ENCODE peak calls at places on chromosomes 13 and 19, in six cellular contexts. T is stomach, U is H1, I is sigmoid colon, R is suprapubic skin, S is GM12878. Z is an unnamed sample.

GRCh38 chr13:94849254-94849653 is 136.9 kb upstream of the SOX21 start:
- DNase-seq in T (no peak), U (no peak), I (no peak), R (no peak), S (no peak), Z (no peak)

GRCh38 chr13:83274679-83275078 is 607.6 kb downstream of the SLITRK1 start:
- DNase-seq in T (no peak), U (no peak), I (no peak), R (no peak), S (no peak), Z (no peak)

GRCh38 chr13:76667551-76667950 is 218.7 kb downstream of the KCTD12 start:
- DNase-seq in T (no peak), U (no peak), I (no peak), R (no peak), S (no peak), Z (no peak)

GRCh38 chr13:27476943-27477681 is 26.7 kb upstream of the MTIF3 start:
- DNase-seq in T (peak; percentile 76), U (no peak), I (no peak), R (peak; percentile 26), S (no peak), Z (no peak)

GRCh38 chr13:44715287-44716224 is 139.4 kb upstream of the TSC22D1 start:
- DNase-seq in T (no peak), U (no peak), I (no peak), R (no peak), S (no peak), Z (no peak)

GRCh38 chr13:106104281-106104901 is 431.1 kb downstream of the EFNB2 start:
- DNase-seq in T (no peak), U (no peak), I (no peak), R (no peak), S (no peak), Z (no peak)

GRCh38 chr19:55691561-55692481 is 16.8 kb downstream of the EPN1 start:
- DNase-seq in T (no peak), U (no peak), I (peak; percentile 56), R (no peak), S (no peak), Z (no peak)

GRCh38 chr19:55305491-55305890 is 19.6 kb downstream of the TMEM150B start:
- DNase-seq in T (peak; percentile 39), U (peak; percentile 79), I (no peak), R (no peak), S (no peak), Z (no peak)

GRCh38 chr13:46062190-46062589 is 9.6 kb upstream of the ZC3H13 start:
- DNase-seq in T (no peak), U (no peak), I (no peak), R (no peak), S (no peak), Z (no peak)

GRCh38 chr19:3284759-3285646 is 60.5 kb downstream of the CELF5 start:
- DNase-seq in T (peak; percentile 98), U (peak; percentile 100), I (no peak), R (peak; percentile 91), S (no peak), Z (no peak)

GRCh38 chr19:41939861-41940442 is 11.7 kb upstream of the ERFL start:
- DNase-seq in T (peak; percentile 43), U (peak; percentile 74), I (no peak), R (no peak), S (no peak), Z (no peak)

GRCh38 chr13:106416645-106417044 is 118.8 kb downstream of the EFNB2 start:
- DNase-seq in T (no peak), U (no peak), I (no peak), R (no peak), S (no peak), Z (no peak)

GRCh38 chr19:51919606-51920005 is 7.7 kb upstream of the ZNF613 start:
- DNase-seq in T (no peak), U (no peak), I (no peak), R (no peak), S (no peak), Z (no peak)

GRCh38 chr19:43798546-43799409 is 3.5 kb downstream of the LYPD5 start:
- DNase-seq in T (peak; percentile 62), U (peak; percentile 79), I (no peak), R (no peak), S (no peak), Z (no peak)

GRCh38 chr19:28492616-28493015 is 720.3 kb downstream of the UQCRFS1 start:
- DNase-seq in T (no peak), U (no peak), I (peak; percentile 27), R (no peak), S (no peak), Z (no peak)

GRCh38 chr13:31208554-31209122 is 8.9 kb downstream of the B3GLCT start:
- DNase-seq in T (no peak), U (no peak), I (no peak), R (no peak), S (no peak), Z (peak; percentile 50)

GRCh38 chr13:46278474-46278873 is 66.7 kb downstream of the LRRC63 start:
- DNase-seq in T (no peak), U (no peak), I (no peak), R (no peak), S (no peak), Z (no peak)

GRCh38 chr19:46388311-46389095 is 24.9 kb downstream of the CCDC8 start:
- DNase-seq in T (no peak), U (no peak), I (peak; percentile 56), R (no peak), S (no peak), Z (no peak)

GRCh38 chr13:20174656-20175405 is 14.0 kb upstream of the GJA3 start:
- DNase-seq in T (peak; percentile 89), U (no peak), I (peak; percentile 82), R (peak; percentile 89), S (peak; percentile 43), Z (peak; percentile 98)

GRCh38 chr13:60467098-60467497 is 70.1 kb downstream of the TDRD3 start:
- DNase-seq in T (no peak), U (no peak), I (no peak), R (no peak), S (no peak), Z (no peak)

GRCh38 chr13:44157614-44158013 is 216.0 kb upstream of the SERP2 start:
- DNase-seq in T (no peak), U (no peak), I (no peak), R (no peak), S (no peak), Z (no peak)

GRCh38 chr13:50678464-50679162 is 164.9 kb downstream of the DLEU7 start:
- DNase-seq in T (no peak), U (no peak), I (no peak), R (no peak), S (no peak), Z (peak; percentile 64)

GRCh38 chr13:50682002-50682401 is 161.5 kb downstream of the DLEU7 start:
- DNase-seq in T (no peak), U (no peak), I (no peak), R (no peak), S (no peak), Z (no peak)

GRCh38 chr13:50676602-50677001 is 166.9 kb downstream of the DLEU7 start:
- DNase-seq in T (no peak), U (no peak), I (no peak), R (no peak), S (no peak), Z (peak; percentile 45)

GRCh38 chr13:50679321-50679720 is 164.2 kb downstream of the DLEU7 start:
- DNase-seq in T (no peak), U (no peak), I (no peak), R (no peak), S (no peak), Z (no peak)

DNA sequence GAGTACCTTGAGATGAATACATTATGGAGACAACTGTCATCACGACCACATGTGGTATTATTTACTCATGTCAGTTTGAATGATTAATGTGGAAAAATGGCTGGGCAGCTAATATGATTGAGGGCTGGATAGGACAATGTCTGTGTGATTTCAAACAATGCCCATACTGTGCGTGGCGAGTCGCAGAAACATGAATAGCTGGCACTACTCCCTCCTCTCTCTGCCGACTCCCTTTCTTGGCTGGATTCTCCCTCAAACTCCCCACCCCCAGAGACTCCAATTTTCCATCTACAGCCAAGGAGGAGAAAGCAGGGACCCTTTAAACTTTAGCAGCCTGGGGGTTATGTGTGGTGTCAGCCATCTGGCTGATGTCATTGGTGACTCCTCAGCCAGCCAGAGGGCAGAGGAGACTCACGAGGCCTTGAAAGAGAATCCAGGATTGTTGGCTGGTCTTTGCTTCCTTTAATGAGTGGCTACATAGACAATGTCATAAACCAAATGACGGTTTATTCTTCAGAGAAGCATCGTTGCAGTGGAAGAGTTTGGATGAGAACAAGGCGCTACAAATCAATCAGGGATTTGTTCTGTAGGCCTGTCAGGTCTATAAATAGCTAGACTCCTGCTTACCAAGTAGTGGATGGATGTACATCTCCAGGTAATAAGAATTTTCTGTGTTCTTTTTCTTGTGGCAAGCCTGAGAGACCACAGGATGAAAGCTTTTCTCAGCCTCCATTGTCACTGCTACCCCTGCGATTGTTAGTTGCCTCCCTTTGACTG is 165.6 kb downstream of the DLEU7 start:
- DNase-seq in T (no peak), U (no peak), I (no peak), R (no peak), S (no peak), Z (peak; percentile 24)
- TF ChIP-seq EP300 in T (no peak), U (no peak), I (no peak), R (no peak), S (no peak), Z (no peak)

DNA sequence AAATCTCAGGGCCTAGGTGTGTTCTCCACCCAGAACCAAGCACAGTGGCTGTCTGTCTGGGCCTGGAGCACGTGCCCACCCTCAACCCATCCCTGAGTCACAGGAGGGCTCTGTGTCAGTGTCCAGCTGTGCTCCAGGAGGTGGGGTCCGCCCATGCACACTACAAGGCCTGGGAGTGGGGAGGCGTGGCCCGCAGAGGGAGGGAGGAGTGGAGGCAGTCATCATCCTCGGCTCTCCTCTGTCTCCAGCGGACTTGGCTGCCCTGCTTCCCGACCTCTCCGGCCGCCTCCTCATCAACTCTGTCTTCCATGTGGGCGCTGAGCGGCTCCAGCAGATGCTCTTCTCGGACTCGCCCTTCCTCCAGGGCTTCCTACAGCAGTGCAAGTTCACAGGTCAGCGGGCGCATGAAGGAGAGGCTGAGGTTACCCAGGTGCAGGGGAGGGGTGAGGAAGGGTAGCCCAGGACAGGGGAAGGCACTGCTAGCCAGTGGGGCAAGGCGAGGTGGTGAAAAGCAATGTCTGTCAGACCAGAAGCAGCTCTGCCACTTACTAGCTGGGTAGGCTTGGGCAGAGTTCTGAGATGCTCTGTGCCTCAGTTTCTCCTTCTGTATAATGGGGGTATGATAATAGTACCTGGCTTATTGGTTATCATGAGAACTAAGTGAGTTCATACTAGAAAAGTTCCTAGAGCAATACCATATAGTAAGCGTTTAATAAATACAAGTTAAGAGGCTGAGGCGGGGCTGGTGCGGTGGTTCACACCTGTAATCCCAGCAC is 14.5 kb upstream of the SCN1B start:
- DNase-seq in T (no peak), U (no peak), I (peak; percentile 76), R (no peak), S (no peak), Z (no peak)
- TF ChIP-seq POLR2AphosphoS5 in T (no peak), U (no peak), I (no peak), R (no peak), S (no peak), Z (no peak)

GRCh38 chr19:12331211-12331941 is 2.1 kb downstream of the ZNF563 start:
- DNase-seq in T (no peak), U (no peak), I (no peak), R (no peak), S (peak; percentile 82), Z (no peak)

GRCh38 chr19:12330340-12330739 is 3.1 kb downstream of the ZNF563 start:
- DNase-seq in T (no peak), U (no peak), I (no peak), R (no peak), S (no peak), Z (no peak)

GRCh38 chr19:12325690-12326089 is 7.7 kb downstream of the ZNF563 start:
- DNase-seq in T (no peak), U (no peak), I (no peak), R (no peak), S (no peak), Z (no peak)
- TF ChIP-seq EP300 in T (no peak), U (no peak), I (no peak), R (no peak), S (no peak), Z (no peak)

GRCh38 chr19:12731337-12731736 is 3.1 kb downstream of the TRIR start:
- DNase-seq in T (no peak), U (no peak), I (no peak), R (no peak), S (no peak), Z (no peak)
- TF ChIP-seq POLR2AphosphoS5 in T (no peak), U (no peak), I (no peak), R (no peak), S (no peak), Z (no peak)